ENCODE peak calls at places on chromosomes 4 and X, in seven cellular contexts. One of them, this sample, is unnamed.
A peak's percentile ranks its signal among the peaks of the same experiment; 100 is the strongest.

GRCh38 chrX:39692796-39693195 is 405.0 kb downstream of the BCOR start:
- DNase-seq in A549: no peak
- DNase-seq in progenitor cell of endocrine pancreas: no peak
- DNase-seq in activated B cell treated with CpG ODN at 0.5 μM for 24 hours: no peak
- DNase-seq in psoas muscle: no peak
- DNase-seq in HFFc6: no peak
- DNase-seq in fibroblast of lung: no peak
- DNase-seq in this sample: no peak

GRCh38 chr4:118076958-118077766 is 42.9 kb downstream of the NDST3 start:
- DNase-seq in psoas muscle: no peak
- DNase-seq in A549: peak; percentile 21
- DNase-seq in activated B cell treated with CpG ODN at 0.5 μM for 24 hours: no peak
- DNase-seq in fibroblast of lung: peak; percentile 44
- DNase-seq in progenitor cell of endocrine pancreas: no peak
- DNase-seq in HFFc6: peak; percentile 40
- DNase-seq in this sample: no peak

GRCh38 chrX:6223516-6223915 is 5.2 kb downstream of the NLGN4X start:
- DNase-seq in progenitor cell of endocrine pancreas: no peak
- DNase-seq in fibroblast of lung: no peak
- DNase-seq in A549: no peak
- DNase-seq in HFFc6: no peak
- DNase-seq in psoas muscle: no peak
- DNase-seq in activated B cell treated with CpG ODN at 0.5 μM for 24 hours: no peak
- DNase-seq in this sample: no peak

GRCh38 chr4:26878729-26879415 is 18.2 kb downstream of the STIM2 start:
- DNase-seq in progenitor cell of endocrine pancreas: no peak
- DNase-seq in activated B cell treated with CpG ODN at 0.5 μM for 24 hours: no peak
- DNase-seq in A549: no peak
- DNase-seq in HFFc6: no peak
- DNase-seq in fibroblast of lung: no peak
- DNase-seq in psoas muscle: no peak
- DNase-seq in this sample: no peak

GRCh38 chr4:188701952-188702351 is 562.7 kb downstream of the TRIML1 start:
- DNase-seq in progenitor cell of endocrine pancreas: no peak
- DNase-seq in activated B cell treated with CpG ODN at 0.5 μM for 24 hours: no peak
- DNase-seq in fibroblast of lung: no peak
- DNase-seq in psoas muscle: no peak
- DNase-seq in A549: no peak
- DNase-seq in HFFc6: no peak
- DNase-seq in this sample: no peak

GRCh38 chrX:115357316-115357715 is 67.8 kb downstream of the LUZP4 start:
- DNase-seq in activated B cell treated with CpG ODN at 0.5 μM for 24 hours: no peak
- DNase-seq in fibroblast of lung: no peak
- DNase-seq in psoas muscle: no peak
- DNase-seq in HFFc6: no peak
- DNase-seq in A549: no peak
- DNase-seq in progenitor cell of endocrine pancreas: no peak
- DNase-seq in this sample: no peak

GRCh38 chr4:6478546-6479220 is 6.3 kb upstream of the PPP2R2C start:
- DNase-seq in activated B cell treated with CpG ODN at 0.5 μM for 24 hours: no peak
- DNase-seq in HFFc6: no peak
- DNase-seq in A549: no peak
- DNase-seq in psoas muscle: no peak
- DNase-seq in progenitor cell of endocrine pancreas: peak; percentile 5
- DNase-seq in fibroblast of lung: no peak
- DNase-seq in this sample: no peak

GRCh38 chrX:41923925-41924693 is 755 bp upstream of the CASK start:
- DNase-seq in activated B cell treated with CpG ODN at 0.5 μM for 24 hours: peak; percentile 13
- DNase-seq in progenitor cell of endocrine pancreas: no peak
- DNase-seq in psoas muscle: no peak
- DNase-seq in fibroblast of lung: peak; percentile 35
- DNase-seq in A549: peak; percentile 68
- DNase-seq in HFFc6: peak; percentile 13
- DNase-seq in this sample: no peak

GRCh38 chr4:25805255-25805860 is 57.4 kb downstream of the SEL1L3 start:
- DNase-seq in fibroblast of lung: no peak
- DNase-seq in A549: no peak
- DNase-seq in psoas muscle: no peak
- DNase-seq in HFFc6: no peak
- DNase-seq in progenitor cell of endocrine pancreas: no peak
- DNase-seq in activated B cell treated with CpG ODN at 0.5 μM for 24 hours: no peak
- DNase-seq in this sample: no peak

GRCh38 chr4:176549161-176549865 is 229.5 kb downstream of the SPCS3 start:
- DNase-seq in psoas muscle: no peak
- DNase-seq in HFFc6: peak; percentile 54
- DNase-seq in activated B cell treated with CpG ODN at 0.5 μM for 24 hours: no peak
- DNase-seq in fibroblast of lung: peak; percentile 61
- DNase-seq in progenitor cell of endocrine pancreas: no peak
- DNase-seq in A549: no peak
- DNase-seq in this sample: no peak

GRCh38 chr4:38663021-38663800 is 788 bp upstream of the KLF3 start:
- DNase-seq in progenitor cell of endocrine pancreas: peak; percentile 78
- DNase-seq in fibroblast of lung: peak; percentile 87
- DNase-seq in psoas muscle: no peak
- DNase-seq in HFFc6: no peak
- DNase-seq in activated B cell treated with CpG ODN at 0.5 μM for 24 hours: peak; percentile 85
- DNase-seq in A549: peak; percentile 38
- DNase-seq in this sample: peak; percentile 62

GRCh38 chr4:138494931-138495330 is 252.8 kb upstream of the SLC7A11 start:
- DNase-seq in activated B cell treated with CpG ODN at 0.5 μM for 24 hours: no peak
- DNase-seq in HFFc6: peak; percentile 20
- DNase-seq in A549: peak; percentile 57
- DNase-seq in fibroblast of lung: no peak
- DNase-seq in progenitor cell of endocrine pancreas: no peak
- DNase-seq in psoas muscle: no peak
- DNase-seq in this sample: no peak
- TF ChIP-seq CTCF in activated B cell treated with CpG ODN at 0.5 μM for 24 hours: no peak
- TF ChIP-seq CTCF in HFFc6: peak; percentile 55
- TF ChIP-seq CTCF in A549: peak; percentile 17
- TF ChIP-seq CTCF in fibroblast of lung: no peak
- TF ChIP-seq CTCF in progenitor cell of endocrine pancreas: no peak
- TF ChIP-seq CTCF in psoas muscle: no peak
- TF ChIP-seq CTCF in this sample: no peak

GRCh38 chr4:86901864-86902263 is 9.6 kb upstream of the C4orf36 start:
- DNase-seq in fibroblast of lung: no peak
- DNase-seq in HFFc6: no peak
- DNase-seq in progenitor cell of endocrine pancreas: no peak
- DNase-seq in A549: no peak
- DNase-seq in activated B cell treated with CpG ODN at 0.5 μM for 24 hours: no peak
- DNase-seq in psoas muscle: no peak
- DNase-seq in this sample: no peak

GRCh38 chr4:86896596-86896995 is 4.4 kb upstream of the C4orf36 start:
- DNase-seq in progenitor cell of endocrine pancreas: no peak
- DNase-seq in activated B cell treated with CpG ODN at 0.5 μM for 24 hours: no peak
- DNase-seq in fibroblast of lung: peak; percentile 30
- DNase-seq in A549: no peak
- DNase-seq in psoas muscle: no peak
- DNase-seq in HFFc6: peak; percentile 21
- DNase-seq in this sample: no peak

GRCh38 chr4:86894465-86894864 is 2.2 kb upstream of the C4orf36 start:
- DNase-seq in HFFc6: peak; percentile 27
- DNase-seq in A549: peak; percentile 29
- DNase-seq in progenitor cell of endocrine pancreas: no peak
- DNase-seq in activated B cell treated with CpG ODN at 0.5 μM for 24 hours: no peak
- DNase-seq in fibroblast of lung: no peak
- DNase-seq in psoas muscle: no peak
- DNase-seq in this sample: no peak

GRCh38 chr4:86895692-86896488 is 3.7 kb upstream of the C4orf36 start:
- DNase-seq in fibroblast of lung: peak; percentile 81
- DNase-seq in progenitor cell of endocrine pancreas: no peak
- DNase-seq in activated B cell treated with CpG ODN at 0.5 μM for 24 hours: no peak
- DNase-seq in A549: peak; percentile 68
- DNase-seq in psoas muscle: no peak
- DNase-seq in HFFc6: peak; percentile 80
- DNase-seq in this sample: no peak

GRCh38 chr4:86898562-86898961 is 6.3 kb upstream of the C4orf36 start:
- DNase-seq in fibroblast of lung: no peak
- DNase-seq in psoas muscle: no peak
- DNase-seq in progenitor cell of endocrine pancreas: no peak
- DNase-seq in activated B cell treated with CpG ODN at 0.5 μM for 24 hours: no peak
- DNase-seq in HFFc6: no peak
- DNase-seq in A549: peak; percentile 37
- DNase-seq in this sample: no peak
- TF ChIP-seq CTCF in fibroblast of lung: no peak
- TF ChIP-seq CTCF in psoas muscle: peak; percentile 30
- TF ChIP-seq CTCF in progenitor cell of endocrine pancreas: peak; percentile 48
- TF ChIP-seq CTCF in activated B cell treated with CpG ODN at 0.5 μM for 24 hours: no peak
- TF ChIP-seq CTCF in HFFc6: no peak
- TF ChIP-seq CTCF in A549: peak; percentile 50
- TF ChIP-seq CTCF in this sample: peak; percentile 13

GRCh38 chr4:94762326-94762725 is 4.6 kb downstream of the BMPR1B start:
- DNase-seq in psoas muscle: no peak
- DNase-seq in activated B cell treated with CpG ODN at 0.5 μM for 24 hours: no peak
- DNase-seq in HFFc6: no peak
- DNase-seq in progenitor cell of endocrine pancreas: no peak
- DNase-seq in A549: peak; percentile 84
- DNase-seq in fibroblast of lung: no peak
- DNase-seq in this sample: no peak
- TF ChIP-seq CTCF in psoas muscle: no peak
- TF ChIP-seq CTCF in activated B cell treated with CpG ODN at 0.5 μM for 24 hours: no peak
- TF ChIP-seq CTCF in HFFc6: no peak
- TF ChIP-seq CTCF in progenitor cell of endocrine pancreas: no peak
- TF ChIP-seq CTCF in A549: no peak
- TF ChIP-seq CTCF in fibroblast of lung: no peak
- TF ChIP-seq CTCF in this sample: no peak

GRCh38 chr4:55707507-55707906 is 71.4 kb upstream of the NMU start:
- DNase-seq in A549: no peak
- DNase-seq in psoas muscle: no peak
- DNase-seq in HFFc6: no peak
- DNase-seq in fibroblast of lung: no peak
- DNase-seq in activated B cell treated with CpG ODN at 0.5 μM for 24 hours: no peak
- DNase-seq in progenitor cell of endocrine pancreas: no peak
- DNase-seq in this sample: no peak
- TF ChIP-seq CTCF in A549: no peak
- TF ChIP-seq CTCF in psoas muscle: no peak
- TF ChIP-seq CTCF in HFFc6: no peak
- TF ChIP-seq CTCF in fibroblast of lung: no peak
- TF ChIP-seq CTCF in activated B cell treated with CpG ODN at 0.5 μM for 24 hours: no peak
- TF ChIP-seq CTCF in progenitor cell of endocrine pancreas: no peak
- TF ChIP-seq CTCF in this sample: no peak

GRCh38 chr4:108400309-108400708 is 220.1 kb upstream of the RPL34 start:
- DNase-seq in HFFc6: no peak
- DNase-seq in psoas muscle: no peak
- DNase-seq in fibroblast of lung: no peak
- DNase-seq in A549: no peak
- DNase-seq in progenitor cell of endocrine pancreas: no peak
- DNase-seq in activated B cell treated with CpG ODN at 0.5 μM for 24 hours: no peak
- DNase-seq in this sample: no peak
- TF ChIP-seq CTCF in HFFc6: no peak
- TF ChIP-seq CTCF in psoas muscle: no peak
- TF ChIP-seq CTCF in fibroblast of lung: no peak
- TF ChIP-seq CTCF in A549: no peak
- TF ChIP-seq CTCF in progenitor cell of endocrine pancreas: no peak
- TF ChIP-seq CTCF in activated B cell treated with CpG ODN at 0.5 μM for 24 hours: no peak
- TF ChIP-seq CTCF in this sample: no peak

GRCh38 chr4:158729716-158730559 is 6.7 kb upstream of the PPID start:
- DNase-seq in A549: peak; percentile 60
- DNase-seq in activated B cell treated with CpG ODN at 0.5 μM for 24 hours: no peak
- DNase-seq in HFFc6: peak; percentile 68
- DNase-seq in progenitor cell of endocrine pancreas: peak; percentile 25
- DNase-seq in fibroblast of lung: peak; percentile 78
- DNase-seq in psoas muscle: peak; percentile 43
- DNase-seq in this sample: no peak
- TF ChIP-seq CTCF in A549: peak; percentile 71
- TF ChIP-seq CTCF in activated B cell treated with CpG ODN at 0.5 μM for 24 hours: no peak
- TF ChIP-seq CTCF in HFFc6: peak; percentile 91
- TF ChIP-seq CTCF in progenitor cell of endocrine pancreas: peak; percentile 81
- TF ChIP-seq CTCF in fibroblast of lung: peak; percentile 97
- TF ChIP-seq CTCF in psoas muscle: peak; percentile 86
- TF ChIP-seq CTCF in this sample: peak; percentile 88

GRCh38 chrX:25721564-25721963 is 416.6 kb upstream of the MAGEB18 start:
- DNase-seq in activated B cell treated with CpG ODN at 0.5 μM for 24 hours: no peak
- DNase-seq in A549: peak; percentile 18
- DNase-seq in psoas muscle: no peak
- DNase-seq in progenitor cell of endocrine pancreas: no peak
- DNase-seq in HFFc6: no peak
- DNase-seq in fibroblast of lung: peak; percentile 30
- DNase-seq in this sample: no peak
- TF ChIP-seq CTCF in activated B cell treated with CpG ODN at 0.5 μM for 24 hours: no peak
- TF ChIP-seq CTCF in A549: peak; percentile 30
- TF ChIP-seq CTCF in psoas muscle: peak; percentile 40
- TF ChIP-seq CTCF in progenitor cell of endocrine pancreas: peak; percentile 61
- TF ChIP-seq CTCF in HFFc6: peak; percentile 11
- TF ChIP-seq CTCF in fibroblast of lung: no peak
- TF ChIP-seq CTCF in this sample: no peak

GRCh38 chrX:101257448-101258259 is 33.5 kb downstream of the TAF7L start:
- DNase-seq in HFFc6: no peak
- DNase-seq in activated B cell treated with CpG ODN at 0.5 μM for 24 hours: no peak
- DNase-seq in psoas muscle: no peak
- DNase-seq in A549: no peak
- DNase-seq in progenitor cell of endocrine pancreas: no peak
- DNase-seq in fibroblast of lung: peak; percentile 62
- DNase-seq in this sample: no peak

GRCh38 chrX:101258260-101258581 is 32.9 kb downstream of the TAF7L start:
- DNase-seq in HFFc6: no peak
- DNase-seq in progenitor cell of endocrine pancreas: no peak
- DNase-seq in A549: no peak
- DNase-seq in activated B cell treated with CpG ODN at 0.5 μM for 24 hours: no peak
- DNase-seq in fibroblast of lung: no peak
- DNase-seq in psoas muscle: no peak
- DNase-seq in this sample: no peak

GRCh38 chrX:101262590-101262989 is 28.5 kb downstream of the TAF7L start:
- DNase-seq in psoas muscle: no peak
- DNase-seq in A549: no peak
- DNase-seq in activated B cell treated with CpG ODN at 0.5 μM for 24 hours: no peak
- DNase-seq in HFFc6: no peak
- DNase-seq in fibroblast of lung: no peak
- DNase-seq in progenitor cell of endocrine pancreas: no peak
- DNase-seq in this sample: no peak

GRCh38 chrX:101263766-101264165 is 27.4 kb downstream of the TAF7L start:
- DNase-seq in HFFc6: no peak
- DNase-seq in progenitor cell of endocrine pancreas: no peak
- DNase-seq in fibroblast of lung: peak; percentile 1
- DNase-seq in A549: no peak
- DNase-seq in psoas muscle: no peak
- DNase-seq in activated B cell treated with CpG ODN at 0.5 μM for 24 hours: no peak
- DNase-seq in this sample: no peak

GRCh38 chrX:101260435-101260834 is 30.7 kb downstream of the TAF7L start:
- DNase-seq in HFFc6: peak; percentile 8
- DNase-seq in progenitor cell of endocrine pancreas: no peak
- DNase-seq in fibroblast of lung: peak; percentile 4
- DNase-seq in psoas muscle: no peak
- DNase-seq in A549: peak; percentile 15
- DNase-seq in activated B cell treated with CpG ODN at 0.5 μM for 24 hours: no peak
- DNase-seq in this sample: no peak
- TF ChIP-seq CTCF in HFFc6: peak; percentile 58
- TF ChIP-seq CTCF in progenitor cell of endocrine pancreas: peak; percentile 35
- TF ChIP-seq CTCF in fibroblast of lung: peak; percentile 11
- TF ChIP-seq CTCF in psoas muscle: no peak
- TF ChIP-seq CTCF in A549: no peak
- TF ChIP-seq CTCF in activated B cell treated with CpG ODN at 0.5 μM for 24 hours: no peak
- TF ChIP-seq CTCF in this sample: no peak

This sample was measured in CD14-positive monocyte.